ENCODE peak calls at places on chromosomes 1 and 21, in five cellular contexts. U, C, S, I and F are unnamed samples.

GRCh38 chr1:172325562-172325961 is 94.9 kb upstream of the C1orf105 start:
- DNase-seq in U (no peak), I (no peak), C (no peak), S (no peak), F (no peak)

GRCh38 chr1:186152227-186152944 is 222.7 kb downstream of the TPR start:
- DNase-seq in U (no peak), S (no peak), C (no peak), I (no peak), F (peak; percentile 77)

GRCh38 chr1:11882814-11883538 is 24.2 kb upstream of the NPPB start:
- DNase-seq in S (no peak), C (peak; percentile 69), I (no peak), U (peak; percentile 84), F (peak; percentile 21)

GRCh38 chr1:3716351-3716750 is 35.9 kb upstream of the CCDC27 start:
- DNase-seq in S (no peak), C (no peak), I (no peak), U (no peak), F (no peak)

GRCh38 chr1:210231846-210232523 is 611 bp upstream of the SERTAD4 start:
- DNase-seq in C (peak; percentile 67), S (no peak), U (no peak), I (no peak), F (no peak)

GRCh38 chr1:223403184-223403815 is 10.1 kb downstream of the CCDC185 start:
- DNase-seq in U (no peak), C (peak; percentile 70), S (no peak), I (no peak), F (no peak)

GRCh38 chr1:65147424-65148177 is 402 bp upstream of the AK4 start:
- DNase-seq in U (peak; percentile 76), S (peak; percentile 69), I (no peak), C (peak; percentile 70), F (peak; percentile 25)

GRCh38 chr1:117143172-117143571 is 21.6 kb upstream of the TRIM45 start:
- DNase-seq in S (no peak), U (no peak), I (no peak), C (no peak), F (no peak)

GRCh38 chr1:40849801-40850592 is 12.2 kb downstream of the CITED4 start:
- DNase-seq in I (peak; percentile 69), C (peak; percentile 72), U (peak; percentile 81), S (peak; percentile 76), F (peak; percentile 58)

GRCh38 chr21:28548291-28548690 is 444.4 kb downstream of the LTN1 start:
- DNase-seq in S (no peak), U (no peak), I (no peak), C (no peak), F (no peak)

GRCh38 chr1:240415532-240415931 is 196.4 kb downstream of the GREM2 start:
- DNase-seq in I (no peak), U (no peak), C (no peak), S (no peak), F (no peak)

GRCh38 chr1:230877924-230878583 is 9.7 kb upstream of the C1orf198 start:
- DNase-seq in C (no peak), U (no peak), I (no peak), S (no peak), F (no peak)